ENCODE peak calls at places on chromosomes 7 and 10, in eight cellular contexts. One of them, this sample, is unnamed.

GRCh38 chr7:32602470-32602869 is 107.2 kb downstream of the AVL9 start:
- DNase-seq in upper lobe of right lung: no peak
- DNase-seq in NCI-H1694: no peak
- DNase-seq in ecto neural progenitor cell: no peak
- DNase-seq in astrocyte of the spinal cord: no peak
- DNase-seq in HCEC 1CT: no peak
- DNase-seq in NCI-H2029: no peak
- DNase-seq in nephron progenitor cell: no peak
- DNase-seq in this sample: no peak

GRCh38 chr7:126378642-126379041 is 874.1 kb downstream of the GRM8 start:
- DNase-seq in ecto neural progenitor cell: no peak
- DNase-seq in HCEC 1CT: no peak
- DNase-seq in NCI-H2029: no peak
- DNase-seq in astrocyte of the spinal cord: no peak
- DNase-seq in nephron progenitor cell: no peak
- DNase-seq in NCI-H1694: no peak
- DNase-seq in upper lobe of right lung: no peak
- DNase-seq in this sample: no peak

GRCh38 chr7:90459888-90460287 is 9.6 kb upstream of the PTTG1IP2 start:
- DNase-seq in ecto neural progenitor cell: no peak
- DNase-seq in upper lobe of right lung: no peak
- DNase-seq in NCI-H2029: no peak
- DNase-seq in NCI-H1694: no peak
- DNase-seq in astrocyte of the spinal cord: no peak
- DNase-seq in HCEC 1CT: no peak
- DNase-seq in nephron progenitor cell: no peak
- DNase-seq in this sample: no peak

GRCh38 chr10:101833466-101833865 is 10.1 kb downstream of the KCNIP2 start:
- DNase-seq in HCEC 1CT: no peak
- DNase-seq in nephron progenitor cell: no peak
- DNase-seq in upper lobe of right lung: peak
- DNase-seq in astrocyte of the spinal cord: no peak
- DNase-seq in NCI-H1694: no peak
- DNase-seq in ecto neural progenitor cell: no peak
- DNase-seq in NCI-H2029: no peak
- DNase-seq in this sample: no peak

GRCh38 chr10:62534051-62534450 is 159.9 kb downstream of the ZNF365 start:
- DNase-seq in upper lobe of right lung: no peak
- DNase-seq in ecto neural progenitor cell: no peak
- DNase-seq in HCEC 1CT: no peak
- DNase-seq in nephron progenitor cell: no peak
- DNase-seq in astrocyte of the spinal cord: no peak
- DNase-seq in NCI-H1694: no peak
- DNase-seq in NCI-H2029: no peak
- DNase-seq in this sample: no peak

GRCh38 chr7:11332186-11332864 is 358.7 kb downstream of the PHF14 start:
- DNase-seq in HCEC 1CT: no peak
- DNase-seq in NCI-H2029: no peak
- DNase-seq in astrocyte of the spinal cord: no peak
- DNase-seq in upper lobe of right lung: no peak
- DNase-seq in NCI-H1694: no peak
- DNase-seq in ecto neural progenitor cell: no peak
- DNase-seq in nephron progenitor cell: no peak
- DNase-seq in this sample: no peak

GRCh38 chr10:88288621-88289059 is 294.5 kb downstream of the RNLS start:
- DNase-seq in NCI-H2029: no peak
- DNase-seq in upper lobe of right lung: no peak
- DNase-seq in ecto neural progenitor cell: no peak
- DNase-seq in astrocyte of the spinal cord: peak
- DNase-seq in nephron progenitor cell: no peak
- DNase-seq in NCI-H1694: no peak
- DNase-seq in HCEC 1CT: no peak
- DNase-seq in this sample: no peak

GRCh38 chr10:6069101-6069931 is 7.1 kb upstream of the IL2RA start:
- DNase-seq in upper lobe of right lung: no peak
- DNase-seq in NCI-H2029: no peak
- DNase-seq in nephron progenitor cell: no peak
- DNase-seq in HCEC 1CT: no peak
- DNase-seq in astrocyte of the spinal cord: no peak
- DNase-seq in ecto neural progenitor cell: no peak
- DNase-seq in NCI-H1694: no peak
- DNase-seq in this sample: no peak

GRCh38 chr7:42479452-42480303 is 242.7 kb upstream of the GLI3 start:
- DNase-seq in upper lobe of right lung: no peak
- DNase-seq in NCI-H2029: no peak
- DNase-seq in nephron progenitor cell: no peak
- DNase-seq in ecto neural progenitor cell: no peak
- DNase-seq in NCI-H1694: no peak
- DNase-seq in astrocyte of the spinal cord: peak
- DNase-seq in HCEC 1CT: no peak
- DNase-seq in this sample: no peak

GRCh38 chr7:725223-726005 is 1.1 kb upstream of the DNAAF5 start:
- DNase-seq in ecto neural progenitor cell: no peak
- DNase-seq in astrocyte of the spinal cord: peak
- DNase-seq in NCI-H2029: no peak
- DNase-seq in NCI-H1694: no peak
- DNase-seq in nephron progenitor cell: no peak
- DNase-seq in upper lobe of right lung: no peak
- DNase-seq in HCEC 1CT: peak
- DNase-seq in this sample: no peak

GRCh38 chr7:51005074-51005473 is 222.4 kb upstream of the GRB10 start:
- DNase-seq in ecto neural progenitor cell: no peak
- DNase-seq in NCI-H2029: no peak
- DNase-seq in NCI-H1694: no peak
- DNase-seq in astrocyte of the spinal cord: no peak
- DNase-seq in nephron progenitor cell: no peak
- DNase-seq in upper lobe of right lung: no peak
- DNase-seq in HCEC 1CT: no peak
- DNase-seq in this sample: no peak

GRCh38 chr10:121942749-121943148 is 14.9 kb upstream of the ATE1 start:
- DNase-seq in NCI-H2029: no peak
- DNase-seq in HCEC 1CT: peak
- DNase-seq in astrocyte of the spinal cord: peak
- DNase-seq in ecto neural progenitor cell: no peak
- DNase-seq in NCI-H1694: no peak
- DNase-seq in upper lobe of right lung: no peak
- DNase-seq in nephron progenitor cell: no peak
- DNase-seq in this sample: no peak

GRCh38 chr7:33979300-33979806 is 74.0 kb downstream of the BMPER start:
- DNase-seq in astrocyte of the spinal cord: no peak
- DNase-seq in NCI-H2029: no peak
- DNase-seq in upper lobe of right lung: no peak
- DNase-seq in HCEC 1CT: no peak
- DNase-seq in ecto neural progenitor cell: no peak
- DNase-seq in NCI-H1694: no peak
- DNase-seq in nephron progenitor cell: no peak
- DNase-seq in this sample: no peak

GRCh38 chr7:26608402-26608801 is 256.0 kb downstream of the SKAP2 start:
- DNase-seq in nephron progenitor cell: no peak
- DNase-seq in NCI-H2029: no peak
- DNase-seq in HCEC 1CT: no peak
- DNase-seq in NCI-H1694: no peak
- DNase-seq in upper lobe of right lung: no peak
- DNase-seq in ecto neural progenitor cell: no peak
- DNase-seq in astrocyte of the spinal cord: no peak
- DNase-seq in this sample: no peak

GRCh38 chr7:17852361-17852760 is 87.9 kb downstream of the SNX13 start:
- DNase-seq in NCI-H2029: no peak
- DNase-seq in ecto neural progenitor cell: no peak
- DNase-seq in HCEC 1CT: no peak
- DNase-seq in nephron progenitor cell: no peak
- DNase-seq in astrocyte of the spinal cord: no peak
- DNase-seq in NCI-H1694: no peak
- DNase-seq in upper lobe of right lung: no peak
- DNase-seq in this sample: no peak

GRCh38 chr7:2855386-2855785 is 11.3 kb upstream of the GNA12 start:
- DNase-seq in ecto neural progenitor cell: no peak
- DNase-seq in HCEC 1CT: no peak
- DNase-seq in astrocyte of the spinal cord: no peak
- DNase-seq in NCI-H2029: peak
- DNase-seq in NCI-H1694: no peak
- DNase-seq in nephron progenitor cell: no peak
- DNase-seq in upper lobe of right lung: no peak
- DNase-seq in this sample: no peak

GRCh38 chr10:117537436-117537903 is 5.1 kb upstream of the EMX2 start:
- DNase-seq in NCI-H1694: no peak
- DNase-seq in HCEC 1CT: no peak
- DNase-seq in astrocyte of the spinal cord: no peak
- DNase-seq in upper lobe of right lung: no peak
- DNase-seq in ecto neural progenitor cell: peak
- DNase-seq in NCI-H2029: no peak
- DNase-seq in nephron progenitor cell: peak
- DNase-seq in this sample: peak

GRCh38 chr10:15387021-15387420 is 15.9 kb upstream of the FAM171A1 start:
- DNase-seq in upper lobe of right lung: no peak
- DNase-seq in HCEC 1CT: no peak
- DNase-seq in nephron progenitor cell: no peak
- DNase-seq in ecto neural progenitor cell: no peak
- DNase-seq in NCI-H2029: no peak
- DNase-seq in astrocyte of the spinal cord: no peak
- DNase-seq in NCI-H1694: peak
- DNase-seq in this sample: no peak

GRCh38 chr10:104327745-104328635 is 10.3 kb downstream of the ITPRIP start:
- DNase-seq in upper lobe of right lung: no peak
- DNase-seq in HCEC 1CT: peak
- DNase-seq in NCI-H1694: no peak
- DNase-seq in ecto neural progenitor cell: peak
- DNase-seq in NCI-H2029: no peak
- DNase-seq in astrocyte of the spinal cord: peak
- DNase-seq in nephron progenitor cell: peak
- DNase-seq in this sample: no peak

GRCh38 chr10:30436200-30436599 is 2.2 kb downstream of the MAP3K8 start:
- DNase-seq in upper lobe of right lung: no peak
- DNase-seq in HCEC 1CT: peak
- DNase-seq in astrocyte of the spinal cord: peak
- DNase-seq in NCI-H2029: no peak
- DNase-seq in nephron progenitor cell: peak
- DNase-seq in NCI-H1694: no peak
- DNase-seq in ecto neural progenitor cell: peak
- DNase-seq in this sample: no peak

GRCh38 chr7:138025215-138026186 is 23.6 kb upstream of the CREB3L2 start:
- DNase-seq in upper lobe of right lung: no peak
- DNase-seq in NCI-H1694: no peak
- DNase-seq in NCI-H2029: no peak
- DNase-seq in HCEC 1CT: no peak
- DNase-seq in astrocyte of the spinal cord: no peak
- DNase-seq in nephron progenitor cell: no peak
- DNase-seq in ecto neural progenitor cell: no peak
- DNase-seq in this sample: no peak

GRCh38 chr7:154587812-154588211 is 415.1 kb downstream of the PAXIP1 start:
- DNase-seq in ecto neural progenitor cell: no peak
- DNase-seq in nephron progenitor cell: no peak
- DNase-seq in HCEC 1CT: no peak
- DNase-seq in astrocyte of the spinal cord: no peak
- DNase-seq in upper lobe of right lung: no peak
- DNase-seq in NCI-H2029: no peak
- DNase-seq in NCI-H1694: no peak
- DNase-seq in this sample: no peak

GRCh38 chr7:55546826-55547225 is 25.5 kb downstream of the VOPP1 start:
- DNase-seq in NCI-H1694: peak
- DNase-seq in upper lobe of right lung: peak
- DNase-seq in nephron progenitor cell: no peak
- DNase-seq in ecto neural progenitor cell: no peak
- DNase-seq in HCEC 1CT: peak
- DNase-seq in NCI-H2029: peak
- DNase-seq in astrocyte of the spinal cord: peak
- DNase-seq in this sample: no peak

GRCh38 chr10:17951868-17952371 is at the start of gene SLC39A12:
- DNase-seq in ecto neural progenitor cell: no peak
- DNase-seq in NCI-H1694: no peak
- DNase-seq in astrocyte of the spinal cord: peak
- DNase-seq in nephron progenitor cell: no peak
- DNase-seq in upper lobe of right lung: no peak
- DNase-seq in HCEC 1CT: peak
- DNase-seq in NCI-H2029: no peak
- DNase-seq in this sample: no peak

GRCh38 chr10:119651514-119652327 is 541 bp downstream of the BAG3 start:
- DNase-seq in upper lobe of right lung: peak
- DNase-seq in ecto neural progenitor cell: peak
- DNase-seq in NCI-H1694: no peak
- DNase-seq in nephron progenitor cell: peak
- DNase-seq in HCEC 1CT: no peak
- DNase-seq in NCI-H2029: no peak
- DNase-seq in astrocyte of the spinal cord: no peak
- DNase-seq in this sample: no peak

GRCh38 chr7:75565129-75565528 is 73.0 kb downstream of the SPDYE5 start:
- DNase-seq in NCI-H1694: no peak
- DNase-seq in nephron progenitor cell: no peak
- DNase-seq in upper lobe of right lung: no peak
- DNase-seq in NCI-H2029: no peak
- DNase-seq in ecto neural progenitor cell: no peak
- DNase-seq in astrocyte of the spinal cord: peak
- DNase-seq in HCEC 1CT: peak
- DNase-seq in this sample: peak

GRCh38 chr7:124263232-124263827 is 230.5 kb upstream of the TMEM229A start:
- DNase-seq in HCEC 1CT: peak
- DNase-seq in NCI-H2029: no peak
- DNase-seq in nephron progenitor cell: no peak
- DNase-seq in ecto neural progenitor cell: no peak
- DNase-seq in NCI-H1694: no peak
- DNase-seq in upper lobe of right lung: no peak
- DNase-seq in astrocyte of the spinal cord: peak
- DNase-seq in this sample: no peak

GRCh38 chr7:133051066-133051465 is 30.8 kb downstream of the CHCHD3 start:
- DNase-seq in nephron progenitor cell: no peak
- DNase-seq in astrocyte of the spinal cord: peak
- DNase-seq in ecto neural progenitor cell: no peak
- DNase-seq in HCEC 1CT: peak
- DNase-seq in NCI-H2029: no peak
- DNase-seq in upper lobe of right lung: no peak
- DNase-seq in NCI-H1694: peak
- DNase-seq in this sample: no peak

GRCh38 chr10:116162851-116163250 is 110.2 kb downstream of the GFRA1 start:
- DNase-seq in NCI-H1694: no peak
- DNase-seq in HCEC 1CT: no peak
- DNase-seq in astrocyte of the spinal cord: no peak
- DNase-seq in NCI-H2029: no peak
- DNase-seq in upper lobe of right lung: no peak
- DNase-seq in nephron progenitor cell: no peak
- DNase-seq in ecto neural progenitor cell: no peak
- DNase-seq in this sample: no peak

This sample was measured in osteocyte.